ENCODE peak calls at places on chromosomes 1 and 21, in seven cellular contexts. A is ELR, P is pancreas, I is NCI-H1417, T is lower lobe of right lung, N is EH, B is T follicular helper cell. J is an unnamed sample.

GRCh38 chr1:50279622-50280320 is 143.5 kb downstream of the DMRTA2 start:
- DNase-seq in I (no peak), T (no peak), A (peak; percentile 8), B (no peak), P (no peak), N (peak; percentile 2), J (peak; percentile 5)

GRCh38 chr1:28066393-28067154 is 21.8 kb downstream of the EYA3 start:
- DNase-seq in I (peak; percentile 62), A (peak; percentile 59), P (no peak), N (no peak), T (no peak), B (no peak), J (peak; percentile 42)

GRCh38 chr1:181141431-181141910 is 53.0 kb downstream of the IER5 start:
- DNase-seq in P (peak; percentile 40), I (peak; percentile 61), T (peak; percentile 55), A (peak; percentile 98), N (peak; percentile 93), B (no peak), J (peak; percentile 76)

GRCh38 chr1:225688345-225688744 is 35.4 kb upstream of the ENAH start:
- DNase-seq in B (no peak), N (no peak), I (no peak), P (no peak), T (no peak), A (no peak), J (no peak)

GRCh38 chr1:204846546-204846945 is 24.1 kb upstream of the NFASC start:
- DNase-seq in I (peak; percentile 6), T (no peak), N (no peak), A (no peak), P (no peak), B (no peak), J (no peak)

GRCh38 chr1:15760520-15761211 is 2.1 kb downstream of the FBLIM1 start:
- DNase-seq in I (no peak), B (no peak), A (peak; percentile 88), N (peak; percentile 94), T (no peak), P (peak; percentile 26), J (peak; percentile 76)

GRCh38 chr1:111719135-111719534 is 20.1 kb downstream of the INKA2 start:
- DNase-seq in B (no peak), N (no peak), I (no peak), A (no peak), T (no peak), P (no peak), J (no peak)

GRCh38 chr21:33578959-33579542 is 9.4 kb downstream of the DONSON start:
- DNase-seq in N (peak; percentile 67), B (no peak), T (no peak), A (peak; percentile 72), I (peak; percentile 29), P (no peak), J (peak; percentile 30)

GRCh38 chr1:247287460-247287859 is 31.6 kb downstream of the VN1R5 start:
- DNase-seq in B (no peak), P (no peak), A (no peak), T (no peak), I (no peak), N (no peak), J (peak; percentile 36)

J was measured in PC-3.